ENCODE peak calls at places on chromosome 20, in five cellular contexts. H is GM23338, R is HCT116, F is SK-N-SH, N is spleen. Z is an unnamed sample.

GRCh38 chr20:52104546-52105044 is 87.0 kb downstream of the ZFP64 start:
- DNase-seq in H (peak; percentile 88), N (no peak), F (peak; percentile 46), R (no peak), Z (no peak)

GRCh38 chr20:15613530-15613929 is 959.7 kb downstream of the KIF16B start:
- DNase-seq in F (no peak), H (no peak), N (no peak), R (no peak), Z (no peak)

GRCh38 chr20:49167811-49168507 is 20.2 kb downstream of the STAU1 start:
- DNase-seq in R (no peak), N (no peak), H (no peak), F (no peak), Z (no peak)

GRCh38 chr20:1830240-1830639 is 65.0 kb upstream of the SIRPA start:
- DNase-seq in N (no peak), H (no peak), R (peak; percentile 56), F (peak; percentile 61), Z (no peak)

GRCh38 chr20:15257071-15257470 is 919.7 kb upstream of the FLRT3 start:
- DNase-seq in F (no peak), R (no peak), N (no peak), H (no peak), Z (no peak)

GRCh38 chr20:4957939-4958362 is 43.4 kb downstream of the SLC23A2 start:
- DNase-seq in H (no peak), R (no peak), F (no peak), N (no peak), Z (no peak)

GRCh38 chr20:1636621-1637020 is 16.8 kb upstream of the SIRPB1 start:
- DNase-seq in R (no peak), H (peak; percentile 21), F (no peak), N (no peak), Z (peak; percentile 86)

GRCh38 chr20:20096421-20096820 is 44.1 kb downstream of the CFAP61 start:
- DNase-seq in F (no peak), R (no peak), H (no peak), N (no peak), Z (no peak)

GRCh38 chr20:63544241-63544957 is 3.1 kb downstream of the SRMS start:
- DNase-seq in N (no peak), R (no peak), H (no peak), F (no peak), Z (no peak)

GRCh38 chr20:45115829-45116228 is 855 bp upstream of the WFDC5 start:
- DNase-seq in F (no peak), N (no peak), H (no peak), R (no peak), Z (peak; percentile 62)

GRCh38 chr20:14117768-14118167 is 122.5 kb downstream of the MACROD2 start:
- DNase-seq in N (no peak), H (no peak), R (no peak), F (no peak), Z (no peak)

GRCh38 chr20:21609221-21609620 is 95.4 kb upstream of the NKX2-2 start:
- DNase-seq in N (no peak), F (no peak), R (no peak), H (no peak), Z (no peak)

GRCh38 chr20:6975326-6975725 is 207.8 kb downstream of the BMP2 start:
- DNase-seq in R (no peak), H (no peak), N (no peak), F (no peak), Z (no peak)

GRCh38 chr20:63323298-63323820 is 30.4 kb downstream of the COL20A1 start:
- DNase-seq in N (no peak), F (no peak), H (peak; percentile 49), R (no peak), Z (no peak)

GRCh38 chr20:25738198-25738597 is 41.5 kb upstream of the ZNF337 start:
- DNase-seq in R (no peak), F (no peak), N (no peak), H (no peak), Z (no peak)

GRCh38 chr20:63149531-63150207 is 66.3 kb downstream of the YTHDF1 start:
- DNase-seq in R (no peak), F (no peak), N (peak; percentile 10), H (no peak), Z (no peak)

GRCh38 chr20:63416631-63417030 is 55.5 kb upstream of the CHRNA4 start:
- DNase-seq in R (no peak), N (no peak), H (no peak), F (peak; percentile 84), Z (no peak)

GRCh38 chr20:56360899-56361199 is 2.1 kb downstream of the FAM210B start:
- DNase-seq in R (no peak), F (no peak), H (no peak), N (no peak), Z (no peak)

GRCh38 chr20:56875052-56875663 is 246.1 kb downstream of the TFAP2C start:
- DNase-seq in F (no peak), H (no peak), R (peak; percentile 10), N (no peak), Z (no peak)

GRCh38 chr20:62638055-62638570 is 4.2 kb upstream of the SLCO4A1 start:
- DNase-seq in H (no peak), R (no peak), F (no peak), N (no peak), Z (no peak)

GRCh38 chr20:31551581-31552081 is 37.4 kb downstream of the HM13 start:
- DNase-seq in R (no peak), F (no peak), N (no peak), H (no peak), Z (no peak)

GRCh38 chr20:44070139-44070900 is 116.7 kb downstream of the JPH2 start:
- DNase-seq in N (no peak), H (no peak), F (no peak), R (no peak), Z (peak; percentile 86)
- H3K27ac ChIP-seq in N (peak overlapping the region; percentile 91), H (no peak overlapping the region), F (no peak overlapping the region), R (no peak overlapping the region), Z (no peak overlapping the region)

DNA sequence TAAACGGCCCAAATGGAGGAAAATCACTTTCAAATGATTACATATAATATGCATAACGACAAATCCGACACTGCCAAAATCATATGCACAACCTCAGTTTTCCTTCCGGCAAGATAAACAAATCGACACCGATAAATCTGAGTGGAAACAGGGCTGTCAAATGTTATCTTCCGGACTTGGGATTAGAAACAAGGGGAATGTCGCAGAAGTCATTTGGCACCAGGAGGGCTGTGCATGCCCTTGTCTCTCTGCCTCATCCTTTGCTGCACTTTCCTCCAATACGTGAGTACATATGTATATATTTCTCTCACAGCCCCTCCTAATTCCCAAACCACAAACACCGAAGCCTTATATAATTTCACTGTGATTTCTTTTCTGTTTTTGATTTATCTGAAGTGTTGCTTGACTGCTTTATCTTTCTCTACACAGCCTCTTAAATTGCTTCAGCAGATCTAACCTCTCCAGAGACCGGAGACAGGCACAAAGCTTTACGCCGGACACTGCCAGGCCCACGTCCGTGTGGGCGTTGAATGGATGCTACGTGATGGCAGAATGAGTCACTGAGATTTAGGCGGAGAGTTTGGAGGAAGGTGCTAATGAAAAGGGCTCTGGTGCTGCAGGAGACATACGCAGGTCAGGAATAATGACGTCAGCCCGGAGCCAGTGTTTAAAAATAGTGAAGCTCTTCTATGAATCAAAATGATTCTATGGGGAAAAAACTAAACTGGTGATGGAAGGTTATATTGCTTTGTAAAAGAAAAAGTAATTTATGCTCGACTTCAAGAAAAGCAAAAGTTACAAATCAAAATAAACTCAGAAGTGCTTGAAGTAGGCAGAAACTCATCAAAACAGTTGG is 21.0 kb upstream of the PRELID3B start:
- DNase-seq in F (peak; percentile 45), N (no peak), H (no peak), R (peak; percentile 75), Z (no peak)
- TF ChIP-seq POLR2AphosphoS5 in F (no peak), N (no peak), H (no peak), R (no peak), Z (peak; percentile 50)

GRCh38 chr20:41172296-41173140 is 35.2 kb downstream of the PLCG1 start:
- DNase-seq in F (no peak), N (peak; percentile 69), H (no peak), R (no peak), Z (no peak)
- H3K4me1 ChIP-seq in F (no peaks in the 10 kb centered on the region), N (peaks cover 21% of the 10 kb centered on the region), H (no peaks in the 10 kb centered on the region), R (peaks cover 7% of the 10 kb centered on the region), Z (peaks cover 65% of the 10 kb centered on the region)

GRCh38 chr20:54103762-54104600 is 33.6 kb upstream of the BCAS1 start:
- DNase-seq in N (no peak), F (no peak), H (no peak), R (no peak), Z (no peak)
- H3K27ac ChIP-seq in N (no peak overlapping the region), F (no peak overlapping the region), H (no peak overlapping the region), R (peak overlapping the region; percentile 7), Z (no peak overlapping the region)

DNA sequence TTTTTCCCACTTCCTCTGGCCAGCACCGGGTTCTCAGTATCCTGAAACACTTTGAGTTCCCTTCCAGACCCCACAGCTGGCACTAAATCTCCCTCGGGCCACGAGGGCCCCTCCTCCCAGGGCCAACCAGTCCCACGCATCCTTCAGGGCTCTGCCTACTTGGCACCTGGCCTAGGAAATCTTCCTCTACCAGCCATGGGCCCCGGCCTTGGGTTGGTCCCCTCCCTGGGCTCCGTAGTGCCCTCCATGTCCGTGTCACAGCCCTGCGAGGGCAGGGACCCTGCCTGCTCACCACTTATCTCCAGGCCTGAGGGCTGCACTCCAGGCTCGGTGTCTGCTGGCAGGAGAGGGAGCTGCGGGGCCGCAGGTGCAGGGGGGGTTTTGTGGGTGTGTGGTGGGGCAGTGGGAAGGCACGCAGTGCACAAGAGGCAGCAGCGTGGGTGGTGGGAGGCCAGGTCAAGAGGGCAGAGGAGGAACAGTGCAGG is 48.8 kb upstream of the CDH22 start:
- DNase-seq in H (no peak), F (peak; percentile 80), R (no peak), N (peak; percentile 84), Z (no peak)
- TF ChIP-seq POLR2AphosphoS5 in H (no peak), F (no peak), R (no peak), N (peak; percentile 80), Z (peak; percentile 1)

GRCh38 chr20:32822189-32822588 is 2.4 kb downstream of the MAPRE1 start:
- DNase-seq in R (no peak), N (no peak), H (no peak), F (no peak), Z (no peak)

GRCh38 chr20:32823737-32824588 is 4.2 kb downstream of the MAPRE1 start:
- DNase-seq in N (no peak), R (no peak), F (no peak), H (no peak), Z (no peak)

GRCh38 chr20:32820698-32821378 is 1.1 kb downstream of the MAPRE1 start:
- DNase-seq in H (no peak), N (peak; percentile 78), F (peak; percentile 34), R (no peak), Z (no peak)

GRCh38 chr20:32820000-32820697 is 395 bp downstream of the MAPRE1 start:
- DNase-seq in N (peak; percentile 96), F (peak; percentile 93), H (peak; percentile 96), R (peak; percentile 15), Z (no peak)

DNA sequence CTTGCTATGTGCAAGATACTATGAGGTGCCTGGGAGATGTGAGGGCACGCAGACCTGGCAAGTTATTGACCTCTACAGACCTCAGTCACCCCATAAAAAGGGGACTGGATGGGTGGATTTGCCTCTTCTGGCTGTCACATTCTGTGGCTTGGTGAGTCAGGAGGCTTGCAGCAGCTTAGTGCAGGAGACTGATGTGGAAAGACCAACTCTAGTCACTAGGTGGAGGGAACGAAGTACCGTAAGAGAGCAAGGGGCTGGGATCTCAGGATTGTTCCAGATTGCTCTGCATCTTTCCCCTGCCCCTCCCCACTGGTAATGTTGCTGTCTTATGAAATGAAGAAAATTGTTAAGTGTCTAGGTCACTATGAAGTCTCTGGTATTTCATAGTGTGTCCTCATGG is 3.3 kb downstream of the MAPRE1 start:
- DNase-seq in H (no peak), F (no peak), R (no peak), N (no peak), Z (no peak)
- H3K4me1 ChIP-seq in H (peaks cover 32% of the 10 kb centered on the region), F (peaks cover 19% of the 10 kb centered on the region), R (peaks cover 35% of the 10 kb centered on the region), N (peaks cover 62% of the 10 kb centered on the region), Z (peaks cover 62% of the 10 kb centered on the region)

GRCh38 chr20:10369723-10370090 is 64.3 kb downstream of the MKKS start:
- DNase-seq in R (no peak), H (no peak), N (no peak), F (no peak), Z (no peak)
- H3K27ac ChIP-seq in R (no peak overlapping the region), H (no peak overlapping the region), N (no peak overlapping the region), F (peak overlapping the region; percentile 45), Z (no peak overlapping the region)

Z was measured in esophagus muscularis mucosa.